ENCODE peak calls at places on chromosomes 16 and 17, in seven cellular contexts. Z is stomach, F is OCI-LY7, C is tibial nerve, I is BJ, B is psoas muscle, Q is pancreas. M is an unnamed sample.

GRCh38 chr16:31696968-31697743 is 169.5 kb downstream of the AHSP start:
- DNase-seq in Z (no peak), F (peak; percentile 27), C (no peak), I (no peak), B (no peak), Q (no peak), M (peak; percentile 57)

GRCh38 chr17:56638536-56639177 is 45.2 kb downstream of the NOG start:
- DNase-seq in Z (no peak), F (no peak), C (no peak), I (no peak), B (no peak), Q (no peak), M (peak; percentile 10)

GRCh38 chr16:88769617-88770458 is 15.2 kb downstream of the PIEZO1 start:
- DNase-seq in Z (no peak), F (peak; percentile 75), C (no peak), I (no peak), B (no peak), Q (no peak), M (no peak)

GRCh38 chr17:17849863-17850373 is 13.1 kb upstream of the SREBF1 start:
- DNase-seq in Z (peak; percentile 44), F (peak; percentile 85), C (peak; percentile 58), I (no peak), B (peak; percentile 73), Q (no peak), M (peak; percentile 67)

GRCh38 chr17:15048381-15048780 is 216.7 kb downstream of the PMP22 start:
- DNase-seq in Z (no peak), F (no peak), C (no peak), I (no peak), B (no peak), Q (no peak), M (no peak)

GRCh38 chr16:64738321-64738960 is 383.4 kb downstream of the CDH11 start:
- DNase-seq in Z (no peak), F (no peak), C (no peak), I (peak; percentile 37), B (no peak), Q (no peak), M (peak; percentile 49)

GRCh38 chr16:2236362-2237075 is at the start of gene DNASE1L2:
- DNase-seq in Z (peak; percentile 47), F (no peak), C (no peak), I (no peak), B (no peak), Q (no peak), M (no peak)

GRCh38 chr17:27530791-27531391 is 74.6 kb downstream of the KSR1 start:
- DNase-seq in Z (no peak), F (no peak), C (no peak), I (no peak), B (no peak), Q (no peak), M (no peak)

GRCh38 chr17:1764274-1764673 is 2.4 kb downstream of the SERPINF1 start:
- DNase-seq in Z (peak; percentile 66), F (no peak), C (peak; percentile 74), I (peak; percentile 66), B (peak; percentile 89), Q (no peak), M (peak; percentile 95)

GRCh38 chr17:64281962-64282752 is 19.1 kb upstream of the TEX2 start:
- DNase-seq in Z (peak; percentile 68), F (peak; percentile 79), C (no peak), I (no peak), B (peak; percentile 59), Q (peak; percentile 65), M (peak; percentile 85)

GRCh38 chr17:82787081-82787848 is 35.4 kb downstream of the TBCD start:
- DNase-seq in Z (no peak), F (peak; percentile 97), C (no peak), I (peak; percentile 24), B (peak; percentile 95), Q (no peak), M (peak; percentile 87)

GRCh38 chr17:10646393-10646990 is 10.6 kb downstream of the MYH3 start:
- DNase-seq in Z (peak; percentile 82), F (peak; percentile 71), C (peak; percentile 55), I (no peak), B (peak; percentile 82), Q (peak; percentile 64), M (peak; percentile 71)

GRCh38 chr16:4111748-4112696 is 4.2 kb downstream of the ADCY9 start:
- DNase-seq in Z (no peak), F (no peak), C (no peak), I (no peak), B (peak; percentile 39), Q (no peak), M (peak; percentile 63)

GRCh38 chr17:76138234-76138895 is 2.7 kb downstream of the FOXJ1 start:
- DNase-seq in Z (no peak), F (no peak), C (no peak), I (no peak), B (peak; percentile 50), Q (no peak), M (no peak)

DNA sequence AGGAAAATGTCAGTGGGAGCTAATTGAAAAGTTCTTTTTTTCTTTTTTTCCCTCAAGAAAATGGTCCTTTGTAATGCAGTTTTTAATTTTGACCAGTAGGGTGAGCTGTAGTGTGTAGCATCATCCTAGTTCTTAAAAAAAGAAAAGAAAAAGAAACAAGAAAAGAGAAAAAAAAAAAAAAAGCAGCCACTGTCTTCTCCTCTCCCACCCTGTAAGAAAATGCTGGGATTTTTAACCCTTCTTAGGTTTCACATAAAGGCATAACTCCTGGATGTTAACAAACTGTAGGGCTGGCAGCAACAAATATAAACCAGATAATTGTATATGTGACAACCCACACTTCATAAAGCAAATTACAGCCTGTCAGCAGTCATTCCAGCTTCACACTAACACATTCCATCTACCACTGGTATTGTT is 78.1 kb downstream of the SKAP1 start:
- DNase-seq in Z (no peak), F (peak; percentile 64), C (no peak), I (no peak), B (no peak), Q (no peak), M (peak; percentile 66)
- H3K4me3 ChIP-seq in Z (no peak overlapping the region), F (no peak overlapping the region), C (no peak overlapping the region), I (no peak overlapping the region), B (no peak overlapping the region), Q (no peak overlapping the region), M (no peak overlapping the region)

GRCh38 chr17:60421273-60422161 is 772 bp upstream of the CHCT1 start:
- DNase-seq in Z (peak; percentile 74), F (peak; percentile 66), C (peak; percentile 35), I (no peak), B (peak; percentile 85), Q (peak; percentile 54), M (peak; percentile 44)
- H3K4me3 ChIP-seq in Z (peak overlapping the region; percentile 56), F (peak overlapping the region; percentile 58), C (peak overlapping the region; percentile 65), I (peak overlapping the region; percentile 40), B (peak overlapping the region; percentile 66), Q (peak overlapping the region; percentile 36), M (peak overlapping the region; percentile 47)

GRCh38 chr17:57662021-57662420 is 83.1 kb downstream of the CCDC182 start:
- DNase-seq in Z (no peak), F (no peak), C (no peak), I (no peak), B (no peak), Q (no peak), M (no peak)

GRCh38 chr17:57665696-57666095 is 79.4 kb downstream of the CCDC182 start:
- DNase-seq in Z (no peak), F (no peak), C (no peak), I (no peak), B (no peak), Q (peak; percentile 1), M (no peak)

GRCh38 chr17:57662644-57663308 is 82.3 kb downstream of the CCDC182 start:
- DNase-seq in Z (peak; percentile 92), F (no peak), C (peak; percentile 88), I (peak; percentile 97), B (peak; percentile 97), Q (peak; percentile 89), M (peak; percentile 98)

GRCh38 chr17:57665128-57665527 is 80.0 kb downstream of the CCDC182 start:
- DNase-seq in Z (no peak), F (no peak), C (no peak), I (no peak), B (no peak), Q (no peak), M (no peak)

DNA sequence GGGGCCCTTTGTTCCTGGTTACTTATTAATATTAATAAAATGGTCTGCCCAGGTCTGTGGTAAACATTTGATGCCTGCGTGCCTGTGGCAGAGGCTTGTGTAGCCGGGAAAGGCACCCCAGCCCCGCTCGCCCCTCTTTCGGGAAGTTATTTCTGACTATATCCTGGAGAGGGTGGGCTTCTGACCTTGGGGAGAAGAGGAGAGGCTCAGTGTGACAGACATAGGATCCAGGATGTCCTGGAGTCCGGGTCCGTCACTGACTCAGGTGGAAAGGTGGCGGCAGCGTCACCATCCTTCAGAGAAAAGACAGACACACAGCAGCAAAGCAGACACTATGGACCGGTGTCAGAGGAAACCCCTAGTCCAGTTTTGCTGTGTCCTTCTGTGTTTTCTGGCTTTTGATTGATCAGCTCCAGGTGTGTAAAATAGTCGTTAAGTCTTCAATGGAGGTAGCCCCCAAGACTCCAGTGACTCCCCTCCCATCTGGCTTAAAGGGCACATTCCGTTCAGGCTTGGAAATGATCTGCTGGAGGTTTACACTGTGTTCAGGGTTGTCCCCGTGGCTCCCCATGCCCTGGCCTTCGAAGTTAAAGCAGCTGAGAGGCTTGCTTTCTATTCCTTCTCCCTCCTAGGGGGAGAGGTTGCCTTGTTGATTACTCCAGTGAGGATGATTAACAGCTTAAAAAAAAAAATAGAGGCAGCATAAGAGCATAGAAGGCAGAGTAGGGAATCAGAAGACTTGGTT is 81.6 kb downstream of the CCDC182 start:
- DNase-seq in Z (no peak), F (no peak), C (no peak), I (no peak), B (no peak), Q (no peak), M (peak; percentile 11)
- H3K4me3 ChIP-seq in Z (peak overlapping the region; percentile 39), F (no peak overlapping the region), C (peak overlapping the region; percentile 46), I (no peak overlapping the region), B (no peak overlapping the region), Q (no peak overlapping the region), M (no peak overlapping the region)

DNA sequence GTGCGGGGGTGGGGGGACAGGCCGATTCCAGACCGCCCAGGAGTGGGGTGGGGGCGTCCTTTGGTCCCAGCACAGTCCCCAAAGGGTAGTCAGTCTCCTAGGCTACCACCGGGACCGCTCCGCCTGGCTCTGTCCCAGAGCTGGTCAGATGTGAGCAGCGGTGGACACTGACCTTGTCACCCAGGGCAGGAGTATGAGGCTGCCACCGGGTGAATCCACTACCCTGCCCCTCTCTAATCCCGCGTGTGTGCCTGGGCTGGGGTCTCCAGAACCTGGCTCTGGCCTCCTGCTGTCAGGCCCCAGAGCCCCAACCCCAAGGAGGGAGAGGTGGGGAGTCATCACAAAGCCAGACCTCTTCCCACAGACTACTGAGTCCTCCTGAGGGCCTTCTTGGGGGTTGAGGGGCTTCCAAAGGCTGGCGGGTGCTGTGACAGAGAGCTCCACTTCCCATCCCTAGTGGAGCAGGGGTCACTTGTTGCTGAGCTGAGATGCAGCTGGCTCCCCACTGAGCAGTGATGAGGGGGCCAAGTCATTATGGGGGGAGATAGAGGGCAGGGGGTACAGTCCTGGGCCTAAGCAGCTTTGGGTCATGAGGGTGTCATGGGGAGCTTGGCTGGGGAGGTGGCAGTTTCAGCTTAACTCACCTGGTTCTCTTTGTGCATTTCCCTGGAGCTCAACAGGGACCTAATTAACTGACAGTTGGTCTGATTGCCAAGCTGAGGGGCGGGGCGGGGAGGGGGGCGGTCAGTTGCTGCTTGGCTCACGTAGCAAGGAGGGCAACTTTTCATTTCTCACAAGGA is 1.2 kb downstream of the PPP1R1B start:
- DNase-seq in Z (no peak), F (no peak), C (no peak), I (no peak), B (no peak), Q (no peak), M (no peak)
- H3K4me3 ChIP-seq in Z (peak overlapping the region; percentile 52), F (no peak overlapping the region), C (no peak overlapping the region), I (no peak overlapping the region), B (no peak overlapping the region), Q (no peak overlapping the region), M (no peak overlapping the region)

GRCh38 chr16:11624205-11624604 is 37.5 kb upstream of the LITAF start:
- DNase-seq in Z (no peak), F (no peak), C (no peak), I (no peak), B (no peak), Q (no peak), M (no peak)
- H3K4me3 ChIP-seq in Z (no peak overlapping the region), F (no peak overlapping the region), C (no peak overlapping the region), I (no peak overlapping the region), B (no peak overlapping the region), Q (no peak overlapping the region), M (no peak overlapping the region)

M was measured in fibroblast of mammary gland.